ENCODE peak calls at places on chromosome 16, in six cellular contexts. S, E, B, W, K and U are unnamed samples.

GRCh38 chr16:19524356-19524865 is 669 bp downstream of the CCP110 start:
- DNase-seq in S (no peak), E (no peak), B (no peak), W (no peak), K (peak; percentile 31), U (no peak)

GRCh38 chr16:12158428-12158827 is 181.9 kb downstream of the SNX29 start:
- DNase-seq in S (peak; percentile 12), E (no peak), B (no peak), W (no peak), K (no peak), U (no peak)

GRCh38 chr16:89378947-89379771 is 111.2 kb downstream of the ANKRD11 start:
- DNase-seq in S (no peak), E (peak; percentile 70), B (no peak), W (no peak), K (peak; percentile 34), U (no peak)

GRCh38 chr16:27322858-27323780 is 9.3 kb downstream of the IL4R start:
- DNase-seq in S (peak; percentile 47), E (peak; percentile 40), B (no peak), W (no peak), K (no peak), U (no peak)

GRCh38 chr16:28910046-28911031 is 14.7 kb downstream of the RABEP2 start:
- DNase-seq in S (no peak), E (no peak), B (no peak), W (no peak), K (peak; percentile 71), U (peak; percentile 52)

GRCh38 chr16:85003723-85004586 is 7.4 kb downstream of the ZDHHC7 start:
- DNase-seq in S (no peak), E (peak; percentile 69), B (no peak), W (no peak), K (no peak), U (no peak)

GRCh38 chr16:86424413-86424812 is 85.9 kb upstream of the FOXF1 start:
- DNase-seq in S (no peak), E (no peak), B (no peak), W (no peak), K (no peak), U (no peak)

GRCh38 chr16:57019746-57020145 is 30.4 kb downstream of the NLRC5 start:
- DNase-seq in S (no peak), E (no peak), B (no peak), W (no peak), K (no peak), U (no peak)

GRCh38 chr16:19179890-19180490 is 11.9 kb downstream of the SYT17 start:
- DNase-seq in S (peak; percentile 83), E (peak; percentile 85), B (peak; percentile 64), W (no peak), K (peak; percentile 63), U (peak; percentile 83)

GRCh38 chr16:87705780-87706277 is 60.0 kb downstream of the KLHDC4 start:
- DNase-seq in S (no peak), E (no peak), B (no peak), W (no peak), K (no peak), U (peak; percentile 65)

GRCh38 chr16:1428511-1428910 is 2.4 kb upstream of the PERCC1 start:
- DNase-seq in S (peak; percentile 91), E (no peak), B (no peak), W (peak; percentile 64), K (peak; percentile 49), U (peak; percentile 87)

GRCh38 chr16:87173294-87173883 is 143.8 kb downstream of the C16orf95 start:
- DNase-seq in S (no peak), E (no peak), B (no peak), W (no peak), K (no peak), U (peak; percentile 52)

GRCh38 chr16:17921357-17921978 is 415.1 kb downstream of the NPIPA8 start:
- DNase-seq in S (no peak), E (no peak), B (no peak), W (peak; percentile 58), K (peak; percentile 51), U (no peak)

GRCh38 chr16:67653131-67654068 is 6.7 kb downstream of the ACD start:
- DNase-seq in S (no peak), E (peak; percentile 79), B (no peak), W (no peak), K (no peak), U (no peak)

GRCh38 chr16:87836844-87837581 is 32.3 kb downstream of the SLC7A5 start:
- DNase-seq in S (no peak), E (no peak), B (peak; percentile 50), W (no peak), K (no peak), U (no peak)

GRCh38 chr16:8868272-8869211 is at the start of gene CARHSP1:
- DNase-seq in S (peak; percentile 96), E (peak; percentile 92), B (peak; percentile 88), W (peak; percentile 90), K (peak; percentile 94), U (peak; percentile 88)

GRCh38 chr16:5323284-5323683 is 225.7 kb upstream of the EEF2KMT start:
- DNase-seq in S (no peak), E (no peak), B (no peak), W (no peak), K (no peak), U (no peak)

GRCh38 chr16:83420206-83420760 is 387.5 kb upstream of the HSBP1 start:
- DNase-seq in S (no peak), E (no peak), B (no peak), W (no peak), K (peak; percentile 17), U (no peak)

GRCh38 chr16:728131-728889 is 1.4 kb downstream of the HAGHL start:
- DNase-seq in S (peak; percentile 92), E (peak; percentile 90), B (peak; percentile 65), W (peak; percentile 78), K (peak; percentile 85), U (peak; percentile 94)

GRCh38 chr16:22216191-22216831 is 10.2 kb downstream of the EEF2K start:
- DNase-seq in S (no peak), E (no peak), B (no peak), W (no peak), K (peak; percentile 65), U (no peak)

GRCh38 chr16:57798953-57799618 is 3.2 kb downstream of the KIFC3 start:
- DNase-seq in S (no peak), E (no peak), B (no peak), W (no peak), K (no peak), U (no peak)

GRCh38 chr16:8905168-8905762 is 23.1 kb downstream of the LITAFD start:
- DNase-seq in S (no peak), E (no peak), B (no peak), W (no peak), K (peak; percentile 56), U (no peak)

GRCh38 chr16:85626191-85626951 is 13.2 kb downstream of the GSE1 start:
- DNase-seq in S (no peak), E (no peak), B (peak; percentile 40), W (no peak), K (no peak), U (no peak)

GRCh38 chr16:23296994-23297393 is 5.1 kb upstream of the SCNN1B start:
- DNase-seq in S (no peak), E (no peak), B (no peak), W (no peak), K (peak; percentile 58), U (no peak)

GRCh38 chr16:21990381-21990944 is 10.5 kb downstream of the PDZD9 start:
- DNase-seq in S (no peak), E (no peak), B (no peak), W (no peak), K (no peak), U (no peak)

GRCh38 chr16:62253926-62254325 is 217.7 kb upstream of the CDH8 start:
- DNase-seq in S (no peak), E (no peak), B (no peak), W (no peak), K (no peak), U (no peak)

GRCh38 chr16:78675312-78675711 is 575.9 kb downstream of the WWOX start:
- DNase-seq in S (no peak), E (no peak), B (no peak), W (no peak), K (no peak), U (no peak)

GRCh38 chr16:70163596-70163995 is 10.0 kb upstream of the CLEC18C start:
- DNase-seq in S (peak; percentile 49), E (peak; percentile 81), B (no peak), W (peak; percentile 48), K (no peak), U (peak; percentile 70)

GRCh38 chr16:30371248-30371816 is 1.0 kb upstream of the TBC1D10B start:
- DNase-seq in S (no peak), E (no peak), B (no peak), W (no peak), K (no peak), U (no peak)

GRCh38 chr16:30372725-30373124 is 1.9 kb upstream of the MYL11 start:
- DNase-seq in S (no peak), E (no peak), B (no peak), W (no peak), K (peak; percentile 33), U (peak; percentile 55)

GRCh38 chr16:30370444-30371247 is at the start of gene TBC1D10B:
- DNase-seq in S (peak; percentile 98), E (peak; percentile 98), B (peak; percentile 97), W (peak; percentile 99), K (peak; percentile 100), U (peak; percentile 72)

GRCh38 chr16:30369938-30370443 is 303 bp downstream of the TBC1D10B start:
- DNase-seq in S (no peak), E (no peak), B (no peak), W (no peak), K (no peak), U (no peak)

DNA sequence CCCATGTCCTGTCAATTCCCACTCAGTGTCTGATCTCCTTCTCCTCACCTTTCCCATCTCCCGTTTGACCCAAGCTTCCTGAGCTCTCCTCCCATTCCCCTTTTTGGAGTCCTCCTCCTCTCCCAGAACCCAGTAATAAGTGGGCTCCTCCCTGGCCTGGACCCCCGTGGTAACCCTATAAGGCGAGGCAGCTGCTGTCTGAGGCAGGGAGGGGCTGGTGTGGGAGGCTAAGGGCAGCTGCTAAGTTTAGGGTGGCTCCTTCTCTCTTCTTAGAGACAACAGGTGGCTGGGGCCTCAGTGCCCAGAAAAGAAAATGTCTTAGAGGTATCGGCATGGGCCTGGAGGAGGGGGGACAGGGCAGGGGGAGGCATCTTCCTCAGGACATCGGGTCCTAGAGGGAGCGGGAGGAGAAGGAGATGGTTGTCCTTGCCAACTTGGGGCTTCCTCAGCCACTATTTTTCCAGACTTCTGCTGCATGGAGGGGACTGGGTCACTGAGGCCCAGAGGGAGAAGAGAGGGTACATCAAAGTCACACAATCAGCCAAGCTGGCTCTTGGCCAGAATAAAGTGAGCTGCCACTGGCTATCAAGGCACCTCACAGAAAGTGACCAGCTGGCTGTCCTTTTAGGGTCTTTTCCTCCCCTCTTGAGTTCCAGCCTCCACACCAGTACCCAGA is 1.9 kb upstream of the TBC1D10B start:
- DNase-seq in S (no peak), E (no peak), B (no peak), W (no peak), K (peak; percentile 77), U (no peak)
- H3K4me3 ChIP-seq in S (no peak overlapping the region), E (no peak overlapping the region), B (no peak overlapping the region), W (no peak overlapping the region), K (peak overlapping the region; percentile 63), U (no peak overlapping the region)

GRCh38 chr16:24685539-24686432 is 43.7 kb upstream of the TNRC6A start:
- DNase-seq in S (no peak), E (peak; percentile 85), B (peak; percentile 53), W (no peak), K (no peak), U (no peak)
- H3K4me3 ChIP-seq in S (no peak overlapping the region), E (no peak overlapping the region), B (no peak overlapping the region), W (no peak overlapping the region), K (no peak overlapping the region), U (no peak overlapping the region)

GRCh38 chr16:75250089-75250808 is 1.2 kb downstream of the BCAR1 start:
- DNase-seq in S (no peak), E (no peak), B (peak; percentile 63), W (no peak), K (no peak), U (no peak)
- H3K4me3 ChIP-seq in S (peak overlapping the region; percentile 61), E (peak overlapping the region; percentile 82), B (peak overlapping the region; percentile 97), W (no peak overlapping the region), K (peak overlapping the region; percentile 81), U (peak overlapping the region; percentile 76)

GRCh38 chr16:24573141-24573540 is 33.8 kb downstream of the RBBP6 start:
- DNase-seq in S (no peak), E (no peak), B (no peak), W (no peak), K (no peak), U (no peak)
- H3K4me3 ChIP-seq in S (no peak overlapping the region), E (no peak overlapping the region), B (no peak overlapping the region), W (no peak overlapping the region), K (no peak overlapping the region), U (no peak overlapping the region)